ENCODE peak calls at places on chromosomes 6 and 20, in five cellular contexts. X is Caki2; K is PC-3; N is HFF-Myc; D is stimulated activated effector memory CD8-positive, alpha-beta T cell treated with anti-CD3 and anti-CD28 coated beads, Interleukin-12 subunit alpha, Interleukin-12 subunit beta, amount 100 ng/mL, for 72 hours. L is an unnamed sample.

GRCh38 chr6:132122176-132122575 is 171.0 kb upstream of the CCN2 start:
- DNase-seq in X (no peak), K (no peak), N (no peak), D (no peak), L (no peak)

GRCh38 chr20:49594143-49594928 is 26.4 kb upstream of the PTGIS start:
- DNase-seq in X (no peak), K (peak; percentile 97), N (peak; percentile 83), D (peak; percentile 58), L (no peak)

GRCh38 chr6:69865126-69865525 is 1.2 kb upstream of the COL19A1 start:
- DNase-seq in X (no peak), K (peak; percentile 46), N (peak; percentile 2), D (no peak), L (peak; percentile 56)

GRCh38 chr6:105483492-105483891 is 80.6 kb upstream of the PREP start:
- DNase-seq in X (no peak), K (peak; percentile 54), N (no peak), D (no peak), L (no peak)

GRCh38 chr6:46184114-46184513 is 13.3 kb upstream of the ENPP5 start:
- DNase-seq in X (no peak), K (peak; percentile 91), N (peak; percentile 52), D (no peak), L (no peak)

GRCh38 chr20:59027746-59028320 is 4.3 kb downstream of the ATP5F1E start:
- DNase-seq in X (no peak), K (peak; percentile 63), N (no peak), D (no peak), L (no peak)

GRCh38 chr6:163001341-163001740 is 273.6 kb downstream of the PACRG start:
- DNase-seq in X (no peak), K (no peak), N (no peak), D (no peak), L (no peak)

GRCh38 chr20:41196653-41197225 is 59.4 kb downstream of the PLCG1 start:
- DNase-seq in X (no peak), K (no peak), N (no peak), D (no peak), L (no peak)

GRCh38 chr6:89669002-89669401 is 30.5 kb upstream of the LYRM2 start:
- DNase-seq in X (no peak), K (no peak), N (no peak), D (no peak), L (peak; percentile 27)

GRCh38 chr6:139308936-139309603 is 17.3 kb upstream of the TXLNB start:
- DNase-seq in X (no peak), K (peak; percentile 46), N (no peak), D (no peak), L (no peak)

GRCh38 chr20:2742934-2743559 is 50.5 kb downstream of the EBF4 start:
- DNase-seq in X (peak; percentile 59), K (peak; percentile 86), N (peak; percentile 32), D (peak; percentile 67), L (peak; percentile 82)

GRCh38 chr20:37841991-37842390 is 60.9 kb upstream of the VSTM2L start:
- DNase-seq in X (no peak), K (no peak), N (no peak), D (no peak), L (no peak)

GRCh38 chr6:40907198-40907701 is 131.8 kb downstream of the UNC5CL start:
- DNase-seq in X (peak; percentile 96), K (peak; percentile 95), N (no peak), D (no peak), L (no peak)

GRCh38 chr6:73051147-73051546 is 174.1 kb downstream of the KHDC1L start:
- DNase-seq in X (no peak), K (no peak), N (no peak), D (no peak), L (no peak)

GRCh38 chr6:28558629-28559028 is 32.9 kb downstream of the GPX5 start:
- DNase-seq in X (no peak), K (no peak), N (no peak), D (no peak), L (no peak)

GRCh38 chr20:17872920-17873319 is 95.7 kb downstream of the SNX5 start:
- DNase-seq in X (no peak), K (no peak), N (no peak), D (no peak), L (no peak)

GRCh38 chr6:79536615-79536968 is 638 bp downstream of the LCA5 start:
- DNase-seq in X (no peak), K (peak; percentile 20), N (no peak), D (no peak), L (peak; percentile 35)

GRCh38 chr6:40477246-40478126 is 109.7 kb downstream of the LRFN2 start:
- DNase-seq in X (no peak), K (no peak), N (no peak), D (no peak), L (peak; percentile 99)

GRCh38 chr6:27275025-27275956 is 27.8 kb downstream of the PRSS16 start:
- DNase-seq in X (no peak), K (peak; percentile 21), N (no peak), D (no peak), L (peak; percentile 64)

GRCh38 chr6:12150812-12151432 is 138.8 kb downstream of the HIVEP1 start:
- DNase-seq in X (peak; percentile 54), K (peak; percentile 72), N (no peak), D (no peak), L (peak; percentile 24)

GRCh38 chr6:150297327-150298028 is 71.3 kb upstream of the IYD start:
- DNase-seq in X (peak; percentile 82), K (peak; percentile 15), N (no peak), D (no peak), L (no peak)

GRCh38 chr6:107345398-107345797 is 114.0 kb downstream of the PDSS2 start:
- DNase-seq in X (no peak), K (no peak), N (no peak), D (no peak), L (peak; percentile 36)

L was measured in A673.